ENCODE peak calls at places on chromosomes 13 and 19, in six cellular contexts. U is H9, N is SK-N-SH, V is neural progenitor cell, Y is hepatocyte, G is MM.1S. X is an unnamed sample.

GRCh38 chr19:35757231-35757748 is 461 bp upstream of the HSPB6 start:
- DNase-seq in U (no peak), N (peak; percentile 70), V (peak; percentile 66), Y (peak; percentile 92), G (no peak), X (peak; percentile 97)

GRCh38 chr13:31045621-31046081 is 113.2 kb downstream of the TEX26 start:
- DNase-seq in U (no peak), N (no peak), V (no peak), Y (peak; percentile 88), G (no peak), X (peak; percentile 95)

GRCh38 chr13:22357132-22357531 is 686.3 kb downstream of the FGF9 start:
- DNase-seq in U (no peak), N (no peak), V (no peak), Y (no peak), G (no peak), X (no peak)

GRCh38 chr19:43581467-43581866 is 5.9 kb downstream of the PINLYP start:
- DNase-seq in U (no peak), N (no peak), V (no peak), Y (no peak), G (no peak), X (peak; percentile 49)

GRCh38 chr19:18683109-18683954 is at the start of gene CRTC1:
- DNase-seq in U (peak; percentile 83), N (peak; percentile 99), V (peak; percentile 95), Y (peak; percentile 95), G (peak; percentile 89), X (peak; percentile 100)

GRCh38 chr19:47436712-47437401 is 17.5 kb upstream of the MEIS3 start:
- DNase-seq in U (peak; percentile 84), N (peak; percentile 86), V (peak; percentile 88), Y (peak; percentile 88), G (peak; percentile 70), X (peak; percentile 93)

GRCh38 chr13:113845723-113846638 is 17.9 kb downstream of the GAS6 start:
- DNase-seq in U (no peak), N (no peak), V (no peak), Y (no peak), G (no peak), X (peak; percentile 84)

GRCh38 chr19:4374451-4375163 is 25.7 kb downstream of the SH3GL1 start:
- DNase-seq in U (peak; percentile 59), N (no peak), V (no peak), Y (peak; percentile 86), G (no peak), X (peak; percentile 98)

GRCh38 chr13:49840667-49841066 is 48.2 kb upstream of the KPNA3 start:
- DNase-seq in U (no peak), N (no peak), V (no peak), Y (no peak), G (no peak), X (no peak)

GRCh38 chr19:38417544-38418506 is 8.2 kb downstream of the RASGRP4 start:
- DNase-seq in U (peak; percentile 94), N (no peak), V (peak; percentile 84), Y (peak; percentile 78), G (no peak), X (peak; percentile 58)

GRCh38 chr13:50527612-50528509 is 315.6 kb downstream of the DLEU7 start:
- DNase-seq in U (no peak), N (no peak), V (no peak), Y (no peak), G (peak; percentile 36), X (no peak)

GRCh38 chr13:52830946-52831345 is 17.5 kb downstream of the PCDH8 start:
- DNase-seq in U (no peak), N (no peak), V (no peak), Y (no peak), G (no peak), X (no peak)

GRCh38 chr13:110340812-110341444 is 33.8 kb downstream of the COL4A2 start:
- DNase-seq in U (no peak), N (no peak), V (no peak), Y (peak; percentile 51), G (no peak), X (no peak)

GRCh38 chr13:47114030-47114429 is 217.2 kb upstream of the HTR2A start:
- DNase-seq in U (no peak), N (no peak), V (peak; percentile 18), Y (no peak), G (no peak), X (peak; percentile 78)

GRCh38 chr19:46924874-46925547 is 64.2 kb downstream of the ARHGAP35 start:
- DNase-seq in U (no peak), N (no peak), V (no peak), Y (peak; percentile 57), G (peak; percentile 85), X (peak; percentile 46)

GRCh38 chr19:37304884-37305255 is 66.0 kb upstream of the ZNF527 start:
- DNase-seq in U (no peak), N (no peak), V (no peak), Y (no peak), G (no peak), X (peak; percentile 37)

GRCh38 chr13:24502567-24503375 is 9.8 kb downstream of the PARP4 start:
- DNase-seq in U (no peak), N (no peak), V (peak; percentile 62), Y (peak; percentile 48), G (no peak), X (peak; percentile 91)

GRCh38 chr13:24506698-24507335 is 5.8 kb downstream of the PARP4 start:
- DNase-seq in U (no peak), N (no peak), V (no peak), Y (no peak), G (no peak), X (no peak)

GRCh38 chr13:24503376-24503690 is 9.2 kb downstream of the PARP4 start:
- DNase-seq in U (no peak), N (no peak), V (no peak), Y (no peak), G (no peak), X (no peak)

GRCh38 chr13:24505756-24506155 is 6.8 kb downstream of the PARP4 start:
- DNase-seq in U (no peak), N (no peak), V (no peak), Y (no peak), G (no peak), X (no peak)

DNA sequence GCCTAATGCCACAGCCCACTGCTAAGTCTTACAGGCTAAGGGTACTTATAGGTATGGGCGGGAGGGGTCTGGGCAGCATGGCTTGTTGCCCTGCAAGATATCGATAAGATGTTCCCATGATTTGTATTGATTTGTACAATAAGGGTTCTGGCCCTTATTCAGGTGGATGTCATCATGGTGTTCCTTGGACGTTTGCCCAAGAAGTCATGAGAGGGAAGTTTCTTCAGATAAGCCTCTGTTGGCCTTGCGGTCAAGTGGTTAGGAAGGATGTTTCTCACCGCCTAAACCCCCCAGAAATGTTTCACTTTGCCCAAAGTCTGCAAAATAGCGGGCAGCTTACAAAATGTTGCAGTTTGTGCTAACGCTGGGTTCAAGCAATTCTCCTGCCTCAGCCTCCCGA is 7.3 kb downstream of the PARP4 start:
- DNase-seq in U (no peak), N (no peak), V (no peak), Y (no peak), G (no peak), X (peak; percentile 73)
- H2AFZ ChIP-seq in U (no peak overlapping the region), N (no peak overlapping the region), V (no peak overlapping the region), Y (no peak overlapping the region), G (no peak overlapping the region), X (no peak overlapping the region)

GRCh38 chr13:23518231-23518630 is 52.0 kb upstream of the TNFRSF19 start:
- DNase-seq in U (no peak), N (no peak), V (no peak), Y (no peak), G (no peak), X (no peak)

GRCh38 chr13:23514076-23514475 is 56.1 kb upstream of the TNFRSF19 start:
- DNase-seq in U (no peak), N (no peak), V (no peak), Y (no peak), G (no peak), X (no peak)

GRCh38 chr13:23516190-23516589 is 54.0 kb upstream of the TNFRSF19 start:
- DNase-seq in U (no peak), N (no peak), V (peak; percentile 23), Y (no peak), G (no peak), X (no peak)

GRCh38 chr13:23515116-23515515 is 55.1 kb upstream of the TNFRSF19 start:
- DNase-seq in U (no peak), N (no peak), V (no peak), Y (no peak), G (no peak), X (no peak)

DNA sequence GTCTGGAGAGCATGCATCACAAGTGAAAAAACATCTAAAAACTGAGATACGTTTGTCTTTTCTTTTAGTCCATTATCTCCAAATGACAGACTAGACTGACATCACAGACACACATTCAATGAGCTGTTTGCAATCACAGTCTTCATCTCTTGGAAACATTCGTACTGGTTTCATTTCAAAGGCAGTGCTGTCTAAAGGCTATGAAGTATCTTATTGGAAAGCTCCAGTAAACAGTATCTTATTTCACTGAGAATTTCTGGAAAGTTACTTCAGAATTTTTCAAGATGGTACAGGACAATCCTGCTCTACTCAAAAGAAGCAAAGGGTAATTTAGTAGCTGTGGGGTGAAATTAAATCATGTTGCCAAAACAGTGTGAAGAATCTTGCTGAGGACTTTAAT is 53.5 kb upstream of the TNFRSF19 start:
- DNase-seq in U (no peak), N (no peak), V (no peak), Y (no peak), G (no peak), X (no peak)
- H2AFZ ChIP-seq in U (no peak overlapping the region), N (no peak overlapping the region), V (no peak overlapping the region), Y (no peak overlapping the region), G (no peak overlapping the region), X (no peak overlapping the region)

DNA sequence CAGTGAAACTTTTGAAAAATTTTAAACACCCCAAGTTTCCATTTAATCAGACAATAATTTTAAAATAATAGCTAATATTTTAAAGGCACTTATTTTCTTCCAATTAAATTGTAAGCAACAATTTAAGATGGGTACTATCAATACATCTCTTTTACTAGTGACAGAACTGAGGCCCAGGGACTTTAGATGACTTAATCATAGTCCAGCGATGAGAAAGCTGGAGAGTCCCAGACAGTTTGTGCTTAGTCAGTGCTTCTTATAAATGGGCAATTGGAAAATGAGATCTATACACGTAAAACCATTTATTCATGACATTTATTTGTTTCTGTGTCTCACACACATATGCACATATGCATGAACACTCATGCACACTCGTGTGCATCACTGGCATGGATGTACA is 2063.5 kb downstream of the PCDH9 start:
- DNase-seq in U (no peak), N (no peak), V (no peak), Y (no peak), G (no peak), X (no peak)
- H2AFZ ChIP-seq in U (no peak overlapping the region), N (no peak overlapping the region), V (no peak overlapping the region), Y (no peak overlapping the region), G (no peak overlapping the region), X (no peak overlapping the region)

GRCh38 chr13:41513600-41513999 is 56.2 kb downstream of the RGCC start:
- DNase-seq in U (no peak), N (no peak), V (no peak), Y (no peak), G (no peak), X (no peak)

GRCh38 chr13:41509996-41510395 is 52.6 kb downstream of the RGCC start:
- DNase-seq in U (no peak), N (no peak), V (no peak), Y (no peak), G (no peak), X (no peak)

GRCh38 chr13:41512441-41512840 is 55.1 kb downstream of the RGCC start:
- DNase-seq in U (no peak), N (no peak), V (no peak), Y (no peak), G (no peak), X (no peak)

GRCh38 chr13:41514853-41515395 is 57.6 kb downstream of the RGCC start:
- DNase-seq in U (no peak), N (no peak), V (no peak), Y (no peak), G (no peak), X (no peak)

GRCh38 chr13:41511827-41512226 is 54.5 kb downstream of the RGCC start:
- DNase-seq in U (no peak), N (no peak), V (no peak), Y (no peak), G (no peak), X (no peak)
- H2AFZ ChIP-seq in U (no peak overlapping the region), N (no peak overlapping the region), V (no peak overlapping the region), Y (no peak overlapping the region), G (no peak overlapping the region), X (no peak overlapping the region)